ENCODE peak calls at places on chromosomes 5 and 9, in five cellular contexts. H is choroid plexus epithelial cell; V is activated CD4-positive, CD25-positive, alpha-beta regulatory T cell; Z is LoVo; C is activated CD4-positive, alpha-beta T cell treated with anti-CD3 and anti-CD28 coated beads, Interleukin-2, amount 50 U/mL, for 48 hours. M is an unnamed sample.

GRCh38 chr5:111854196-111854595 is 97.2 kb upstream of the NREP start:
- DNase-seq in H (peak; percentile 14), V (no peak), Z (no peak), C (no peak), M (no peak)

GRCh38 chr9:102650896-102651295 is 344.2 kb upstream of the CYLC2 start:
- DNase-seq in H (no peak), V (no peak), Z (no peak), C (no peak), M (no peak)

GRCh38 chr5:131413605-131414559 is 150.0 kb downstream of the CDC42SE2 start:
- DNase-seq in H (peak; percentile 18), V (no peak), Z (no peak), C (peak; percentile 18), M (no peak)

GRCh38 chr9:36023260-36024048 is 13.3 kb upstream of the RECK start:
- DNase-seq in H (peak; percentile 86), V (peak; percentile 44), Z (peak; percentile 71), C (peak; percentile 72), M (peak; percentile 85)

GRCh38 chr5:109529520-109529919 is 119.7 kb upstream of the PJA2 start:
- DNase-seq in H (peak; percentile 61), V (no peak), Z (no peak), C (no peak), M (peak; percentile 65)

GRCh38 chr9:69180670-69181069 is 6.6 kb downstream of the TJP2 start:
- DNase-seq in H (peak; percentile 98), V (peak; percentile 20), Z (peak; percentile 89), C (peak; percentile 49), M (peak; percentile 97)

GRCh38 chr5:34436761-34437501 is 219.2 kb upstream of the RAI14 start:
- DNase-seq in H (no peak), V (no peak), Z (no peak), C (no peak), M (peak; percentile 27)

GRCh38 chr9:72597181-72597517 is 75.7 kb downstream of the TMC1 start:
- DNase-seq in H (no peak), V (no peak), Z (no peak), C (no peak), M (no peak)

GRCh38 chr9:128082173-128082572 is 14.1 kb downstream of the SLC25A25 start:
- DNase-seq in H (peak; percentile 18), V (no peak), Z (no peak), C (no peak), M (no peak)

GRCh38 chr9:91001146-91001611 is 199.6 kb downstream of the SYK start:
- DNase-seq in H (peak; percentile 49), V (no peak), Z (peak; percentile 93), C (no peak), M (peak; percentile 59)

GRCh38 chr9:113926211-113926610 is 50.1 kb downstream of the ZNF618 start:
- DNase-seq in H (no peak), V (no peak), Z (no peak), C (no peak), M (no peak)

GRCh38 chr9:70466976-70467551 is 52.6 kb upstream of the KLF9 start:
- DNase-seq in H (peak; percentile 82), V (no peak), Z (no peak), C (peak; percentile 41), M (peak; percentile 80)

GRCh38 chr9:73558471-73558870 is 406.8 kb downstream of the ANXA1 start:
- DNase-seq in H (no peak), V (no peak), Z (no peak), C (no peak), M (no peak)

GRCh38 chr5:65506961-65507360 is 25.2 kb upstream of the ADAMTS6 start:
- DNase-seq in H (peak; percentile 50), V (no peak), Z (no peak), C (no peak), M (peak; percentile 94)

GRCh38 chr5:5363045-5363444 is 59.4 kb upstream of the ICE1 start:
- DNase-seq in H (peak; percentile 56), V (no peak), Z (no peak), C (no peak), M (no peak)

GRCh38 chr9:83707518-83707767 is 315 bp downstream of the UBQLN1 start:
- DNase-seq in H (no peak), V (no peak), Z (no peak), C (peak; percentile 78), M (no peak)

GRCh38 chr9:78973906-78974305 is 597.9 kb upstream of the TLE4 start:
- DNase-seq in H (peak; percentile 56), V (no peak), Z (peak; percentile 18), C (no peak), M (peak; percentile 4)

GRCh38 chr5:179258922-179259730 is 86.1 kb downstream of the ADAMTS2 start:
- DNase-seq in H (peak; percentile 85), V (no peak), Z (no peak), C (no peak), M (peak; percentile 87)

GRCh38 chr5:10288600-10289213 is 19.0 kb downstream of the CMBL start:
- DNase-seq in H (no peak), V (no peak), Z (peak; percentile 69), C (peak; percentile 37), M (no peak)

GRCh38 chr5:138661342-138661975 is 86.3 kb upstream of the HSPA9 start:
- DNase-seq in H (no peak), V (no peak), Z (no peak), C (no peak), M (no peak)

GRCh38 chr5:99169309-99169708 is 240.5 kb upstream of the CHD1 start:
- DNase-seq in H (peak; percentile 49), V (no peak), Z (no peak), C (no peak), M (peak; percentile 1)

GRCh38 chr5:106397700-106398099 is 1273.0 kb downstream of the EFNA5 start:
- DNase-seq in H (peak; percentile 99), V (no peak), Z (peak; percentile 58), C (no peak), M (peak; percentile 91)

GRCh38 chr5:157464518-157465171 is 4.6 kb downstream of the NIPAL4 start:
- DNase-seq in H (peak; percentile 93), V (peak; percentile 20), Z (peak; percentile 69), C (peak; percentile 70), M (peak; percentile 90)

GRCh38 chr9:134521817-134522501 is 119.6 kb upstream of the COL5A1 start:
- DNase-seq in H (no peak), V (no peak), Z (no peak), C (no peak), M (no peak)

GRCh38 chr9:108702681-108703080 is 153.1 kb downstream of the ACTL7B start:
- DNase-seq in H (no peak), V (no peak), Z (no peak), C (no peak), M (no peak)

GRCh38 chr5:97980291-97980690 is 793.2 kb upstream of the RGMB start:
- DNase-seq in H (peak; percentile 14), V (no peak), Z (no peak), C (no peak), M (peak; percentile 33)

GRCh38 chr9:136052991-136053756 is 41.9 kb downstream of the NACC2 start:
- DNase-seq in H (no peak), V (no peak), Z (no peak), C (no peak), M (no peak)

GRCh38 chr5:2038337-2039179 is 155.8 kb upstream of the IRX4 start:
- DNase-seq in H (peak; percentile 47), V (peak; percentile 38), Z (no peak), C (peak; percentile 64), M (peak; percentile 21)

GRCh38 chr5:39680213-39680612 is 255.4 kb upstream of the DAB2 start:
- DNase-seq in H (no peak), V (no peak), Z (no peak), C (no peak), M (no peak)

GRCh38 chr9:77841739-77842386 is 189.7 kb downstream of the GNAQ start:
- DNase-seq in H (no peak), V (no peak), Z (no peak), C (no peak), M (no peak)

GRCh38 chr5:124948062-124948753 is 201.8 kb upstream of the ZNF608 start:
- DNase-seq in H (peak; percentile 9), V (no peak), Z (no peak), C (no peak), M (no peak)

M was measured in fibroblast of the aortic adventitia.